ENCODE peak calls at places on chromosomes 11 and 22, in ten cellular contexts. B is right atrium auricular region, W is A549, J is neuronal stem cell, O is adrenal gland, H is fibroblast of lung, G is hepatocyte, K is substantia nigra, D is caudate nucleus, N is body of pancreas. C is an unnamed sample.

GRCh38 chr11:28899706-28900105 is 791.5 kb downstream of the METTL15 start:
- DNase-seq in D (no peak), N (no peak), W (no peak), J (no peak), B (no peak), O (no peak), H (no peak), K (no peak), G (no peak), C (no peak)

GRCh38 chr11:113896156-113896879 is 8.3 kb upstream of the HTR3B start:
- DNase-seq in J (no peak), N (peak; percentile 40), D (peak; percentile 19), K (no peak), B (peak; percentile 66), H (peak; percentile 45), W (peak; percentile 22), O (peak; percentile 31), G (peak; percentile 63), C (no peak)

GRCh38 chr11:116641561-116642045 is 131.2 kb downstream of the BUD13 start:
- DNase-seq in J (peak; percentile 30), W (peak; percentile 33), B (no peak), O (peak; percentile 47), D (no peak), K (no peak), G (peak; percentile 74), H (no peak), N (peak; percentile 58), C (peak; percentile 58)

GRCh38 chr11:59614277-59615131 is 1.1 kb downstream of the OSBP start:
- DNase-seq in N (no peak), K (peak; percentile 15), J (no peak), G (peak; percentile 4), W (peak; percentile 10), D (no peak), B (no peak), H (peak; percentile 9), O (peak; percentile 31), C (no peak)

GRCh38 chr11:115654792-115655191 is 150.6 kb upstream of the CADM1 start:
- DNase-seq in D (no peak), W (no peak), H (no peak), K (no peak), N (no peak), G (no peak), B (no peak), O (no peak), J (no peak), C (no peak)

GRCh38 chr11:117037279-117037951 is 60.8 kb downstream of the SIK3 start:
- DNase-seq in N (no peak), D (no peak), W (no peak), G (no peak), O (no peak), K (no peak), B (no peak), J (no peak), H (no peak), C (no peak)

GRCh38 chr22:19472233-19472632 is 6.8 kb downstream of the UFD1 start:
- DNase-seq in N (no peak), W (no peak), O (no peak), B (no peak), D (no peak), H (no peak), J (no peak), K (no peak), G (no peak), C (no peak)

GRCh38 chr11:111322534-111322933 is 24.2 kb downstream of the POU2AF3 start:
- DNase-seq in H (no peak), W (no peak), J (no peak), D (no peak), B (no peak), N (no peak), K (no peak), O (no peak), G (no peak), C (no peak)

GRCh38 chr11:42552786-42553185 is 759.0 kb upstream of the API5 start:
- DNase-seq in N (peak; percentile 3), J (no peak), H (no peak), B (no peak), W (no peak), K (no peak), G (peak; percentile 31), D (no peak), O (peak; percentile 28), C (no peak)

GRCh38 chr11:2304156-2305139 is 2.6 kb downstream of the TSPAN32 start:
- DNase-seq in G (no peak), O (peak; percentile 41), W (no peak), J (no peak), B (peak; percentile 55), D (no peak), H (no peak), N (no peak), K (no peak), C (peak; percentile 73)
- H3K27ac ChIP-seq in G (peak overlapping the region; percentile 99), O (peak overlapping the region; percentile 70), W (no peak overlapping the region), J (no peak overlapping the region), B (peak overlapping the region; percentile 87), D (no peak overlapping the region), H (no peak overlapping the region), N (peak overlapping the region; percentile 51), K (no peak overlapping the region), C (peak overlapping the region; percentile 81)

DNA sequence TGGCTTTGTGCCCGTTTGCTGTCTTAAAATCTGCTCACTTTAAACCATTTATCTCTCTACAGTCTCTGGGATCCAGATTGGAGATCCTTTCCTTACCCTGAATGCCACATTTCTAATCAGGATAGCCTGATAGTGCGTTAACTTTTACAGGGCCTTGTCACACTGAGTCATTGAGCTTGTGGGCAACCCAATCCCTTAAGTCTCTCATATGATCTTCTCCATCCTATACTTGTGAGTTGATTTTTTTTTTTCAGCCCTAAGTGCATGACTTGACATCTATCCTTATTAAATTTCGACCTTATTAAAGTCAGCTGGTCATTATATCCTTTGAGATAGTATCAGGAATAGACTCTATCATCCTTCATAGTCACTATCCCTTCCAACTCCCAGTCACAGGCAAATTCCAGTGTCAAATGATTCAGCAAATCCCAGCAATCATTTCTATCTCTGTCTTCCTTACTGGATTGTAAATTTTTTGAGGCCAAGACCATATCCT is 57.7 kb downstream of the TEAD1 start:
- DNase-seq in W (no peak), G (no peak), O (no peak), K (no peak), H (no peak), B (no peak), D (no peak), N (no peak), J (no peak), C (no peak)
- H3K27ac ChIP-seq in W (peak overlapping the region; percentile 74), G (no peak overlapping the region), O (no peak overlapping the region), K (no peak overlapping the region), H (no peak overlapping the region), B (no peak overlapping the region), D (no peak overlapping the region), N (no peak overlapping the region), J (no peak overlapping the region), C (no peak overlapping the region)

DNA sequence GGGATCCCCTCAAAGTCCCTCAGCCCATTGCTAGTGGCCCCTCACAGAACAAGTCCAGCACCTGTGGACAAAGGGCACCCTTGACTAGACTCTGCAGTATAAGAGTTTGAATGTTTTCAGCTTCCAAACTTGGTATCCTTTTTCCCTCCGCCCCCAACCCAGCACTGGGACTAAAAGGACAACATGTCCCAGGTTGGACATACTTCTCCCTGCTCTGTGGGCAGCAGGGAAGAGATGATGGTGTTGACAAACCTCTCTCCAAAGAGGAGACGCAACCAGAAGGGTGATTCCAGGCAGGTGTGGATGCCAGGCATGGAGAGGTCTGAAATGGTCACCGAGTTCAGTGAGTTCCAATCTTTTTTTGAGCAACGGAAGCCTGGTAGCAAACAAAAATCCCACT is 4.5 kb upstream of the MYOD1 start:
- DNase-seq in J (no peak), K (no peak), H (no peak), G (no peak), D (no peak), B (no peak), W (no peak), O (no peak), N (no peak), C (no peak)
- H3K27ac ChIP-seq in J (no peak overlapping the region), K (no peak overlapping the region), H (no peak overlapping the region), G (no peak overlapping the region), D (no peak overlapping the region), B (no peak overlapping the region), W (no peak overlapping the region), O (no peak overlapping the region), N (no peak overlapping the region), C (no peak overlapping the region)

GRCh38 chr11:125263268-125263790 is 98.8 kb downstream of the PKNOX2 start:
- DNase-seq in J (peak; percentile 94), N (peak; percentile 72), K (peak; percentile 69), W (no peak), G (peak; percentile 91), B (peak; percentile 86), O (peak; percentile 60), H (peak; percentile 99), D (peak; percentile 83), C (peak; percentile 87)

GRCh38 chr11:125261471-125262087 is 97.0 kb downstream of the PKNOX2 start:
- DNase-seq in N (no peak), W (no peak), H (peak; percentile 27), K (no peak), O (no peak), J (no peak), D (no peak), G (no peak), B (no peak), C (no peak)

GRCh38 chr11:125262825-125263218 is 98.3 kb downstream of the PKNOX2 start:
- DNase-seq in G (peak; percentile 22), B (no peak), J (peak; percentile 31), D (no peak), W (no peak), N (no peak), O (no peak), K (no peak), H (no peak), C (no peak)

GRCh38 chr11:125264091-125265022 is 99.8 kb downstream of the PKNOX2 start:
- DNase-seq in O (no peak), N (no peak), K (no peak), W (no peak), D (no peak), G (no peak), B (no peak), H (no peak), J (no peak), C (no peak)

GRCh38 chr11:125262194-125262824 is 97.8 kb downstream of the PKNOX2 start:
- DNase-seq in B (no peak), J (peak; percentile 33), K (no peak), W (no peak), D (no peak), H (no peak), G (peak; percentile 33), N (no peak), O (no peak), C (no peak)
- H3K27ac ChIP-seq in B (peak overlapping the region; percentile 46), J (peak overlapping the region; percentile 84), K (no peak overlapping the region), W (no peak overlapping the region), D (peak overlapping the region; percentile 74), H (peak overlapping the region; percentile 85), G (peak overlapping the region; percentile 79), N (no peak overlapping the region), O (peak overlapping the region; percentile 49), C (no peak overlapping the region)